ENCODE peak calls at places on chromosome 11, in ten cellular contexts. T, L, G, M, D, R, X, B, J and K are unnamed samples.

GRCh38 chr11:117999354-117999993 is 13.3 kb downstream of the IL10RA start:
- DNase-seq in J (no peak), L (no peak), R (no peak), G (no peak), D (no peak), X (no peak), M (no peak), T (peak; percentile 53), B (no peak), K (no peak)

GRCh38 chr11:69209421-69209820 is 53.7 kb downstream of the SMIM38 start:
- DNase-seq in T (no peak), R (peak; percentile 20), L (no peak), M (no peak), J (peak; percentile 47), G (no peak), D (no peak), X (no peak), B (no peak), K (no peak)

GRCh38 chr11:46326813-46327416 is 20.3 kb upstream of the DGKZ start:
- DNase-seq in M (no peak), D (no peak), R (no peak), T (no peak), B (no peak), X (no peak), L (no peak), J (no peak), G (no peak), K (no peak)

GRCh38 chr11:60905551-60906113 is 753 bp downstream of the PRPF19 start:
- DNase-seq in G (no peak), B (no peak), M (no peak), D (peak; percentile 33), J (peak; percentile 58), T (no peak), L (no peak), R (peak; percentile 71), X (no peak), K (no peak)

GRCh38 chr11:133821776-133822175 is 23.5 kb downstream of the SPATA19 start:
- DNase-seq in T (no peak), D (peak; percentile 2), L (peak; percentile 45), B (peak; percentile 56), M (no peak), G (peak; percentile 78), X (peak; percentile 77), R (no peak), J (no peak), K (peak; percentile 41)

GRCh38 chr11:127074151-127074761 is 73.7 kb upstream of the KIRREL3 start:
- DNase-seq in X (no peak), B (no peak), M (no peak), D (peak; percentile 6), G (no peak), L (no peak), T (no peak), R (peak; percentile 37), J (no peak), K (no peak)

GRCh38 chr11:35951659-35952058 is 7.8 kb downstream of the LDLRAD3 start:
- DNase-seq in B (no peak), L (no peak), T (no peak), D (peak; percentile 9), R (no peak), G (no peak), X (no peak), J (no peak), M (no peak), K (no peak)

GRCh38 chr11:49995559-49995958 is 13.2 kb upstream of the OR4C12 start:
- DNase-seq in R (peak; percentile 58), D (peak; percentile 28), L (peak; percentile 47), X (no peak), T (no peak), G (peak; percentile 52), B (peak; percentile 50), J (no peak), M (no peak), K (no peak)

GRCh38 chr11:12862761-12863469 is 146.2 kb upstream of the RASSF10 start:
- DNase-seq in B (no peak), R (no peak), M (no peak), L (no peak), J (peak; percentile 82), X (peak; percentile 79), D (peak; percentile 91), T (no peak), G (peak; percentile 57), K (peak; percentile 26)

GRCh38 chr11:73273246-73273890 is 1.2 kb downstream of the P2RY6 start:
- DNase-seq in J (peak; percentile 56), G (no peak), X (no peak), M (no peak), T (peak; percentile 7), B (no peak), R (no peak), D (no peak), L (no peak), K (no peak)
- H3K4me1 ChIP-seq in J (no peaks in the 10 kb centered on the region), G (peaks cover 4% of the 10 kb centered on the region), X (no peaks in the 10 kb centered on the region), M (peaks cover 9% of the 10 kb centered on the region), T (no peaks in the 10 kb centered on the region), B (peaks cover 9% of the 10 kb centered on the region), R (peaks cover 64% of the 10 kb centered on the region), D (no peaks in the 10 kb centered on the region), L (peaks cover 13% of the 10 kb centered on the region), K (peaks cover 30% of the 10 kb centered on the region)

GRCh38 chr11:10728779-10729472 is 22.1 kb upstream of the CTR9 start:
- DNase-seq in D (peak; percentile 40), T (no peak), B (no peak), M (no peak), R (no peak), G (peak; percentile 67), X (no peak), J (no peak), L (no peak), K (no peak)
- H3K4me3 ChIP-seq in D (peak overlapping the region; percentile 53), T (no peak overlapping the region), B (no peak overlapping the region), M (no peak overlapping the region), R (no peak overlapping the region), G (peak overlapping the region; percentile 63), X (no peak overlapping the region), J (no peak overlapping the region), L (no peak overlapping the region), K (no peak overlapping the region)

GRCh38 chr11:8383227-8383626 is 119.5 kb upstream of the LMO1 start:
- DNase-seq in X (no peak), G (no peak), L (no peak), D (no peak), M (no peak), T (no peak), B (no peak), J (no peak), R (no peak), K (no peak)
- H3K4me1 ChIP-seq in X (no peaks in the 10 kb centered on the region), G (peaks cover 4% of the 10 kb centered on the region), L (no peaks in the 10 kb centered on the region), D (no peaks in the 10 kb centered on the region), M (no peaks in the 10 kb centered on the region), T (no peaks in the 10 kb centered on the region), B (no peaks in the 10 kb centered on the region), J (no peaks in the 10 kb centered on the region), R (no peaks in the 10 kb centered on the region), K (no peaks in the 10 kb centered on the region)

GRCh38 chr11:64342869-64343739 is 3.1 kb downstream of the CCDC88B start:
- DNase-seq in R (no peak), J (no peak), M (no peak), X (peak; percentile 38), D (no peak), B (no peak), L (no peak), G (no peak), T (no peak), K (no peak)
- H3K4me3 ChIP-seq in R (peak overlapping the region; percentile 49), J (peak overlapping the region; percentile 35), M (no peak overlapping the region), X (peak overlapping the region; percentile 12), D (no peak overlapping the region), B (no peak overlapping the region), L (peak overlapping the region; percentile 39), G (peak overlapping the region; percentile 35), T (peak overlapping the region; percentile 31), K (peak overlapping the region; percentile 61)

GRCh38 chr11:57464343-57465181 is 4.2 kb downstream of the RTN4RL2 start:
- DNase-seq in B (no peak), M (no peak), J (no peak), L (no peak), X (no peak), D (no peak), G (no peak), R (no peak), T (no peak), K (no peak)
- H3K4me1 ChIP-seq in B (peaks cover 5% of the 10 kb centered on the region), M (peaks cover 15% of the 10 kb centered on the region), J (peaks cover 16% of the 10 kb centered on the region), L (peaks cover 17% of the 10 kb centered on the region), X (no peaks in the 10 kb centered on the region), D (no peaks in the 10 kb centered on the region), G (peaks cover 13% of the 10 kb centered on the region), R (peaks cover 6% of the 10 kb centered on the region), T (peaks cover 20% of the 10 kb centered on the region), K (peaks cover 15% of the 10 kb centered on the region)

GRCh38 chr11:44305643-44306468 is 4.1 kb downstream of the ALX4 start:
- DNase-seq in L (no peak), X (no peak), D (no peak), J (no peak), R (no peak), T (peak; percentile 58), M (no peak), B (peak; percentile 38), G (no peak), K (no peak)
- H3K4me3 ChIP-seq in L (peak overlapping the region; percentile 54), X (peak overlapping the region; percentile 63), D (peak overlapping the region; percentile 42), J (peak overlapping the region; percentile 46), R (no peak overlapping the region), T (peak overlapping the region; percentile 48), M (peak overlapping the region; percentile 27), B (peak overlapping the region; percentile 30), G (no peak overlapping the region), K (peak overlapping the region; percentile 66)

DNA sequence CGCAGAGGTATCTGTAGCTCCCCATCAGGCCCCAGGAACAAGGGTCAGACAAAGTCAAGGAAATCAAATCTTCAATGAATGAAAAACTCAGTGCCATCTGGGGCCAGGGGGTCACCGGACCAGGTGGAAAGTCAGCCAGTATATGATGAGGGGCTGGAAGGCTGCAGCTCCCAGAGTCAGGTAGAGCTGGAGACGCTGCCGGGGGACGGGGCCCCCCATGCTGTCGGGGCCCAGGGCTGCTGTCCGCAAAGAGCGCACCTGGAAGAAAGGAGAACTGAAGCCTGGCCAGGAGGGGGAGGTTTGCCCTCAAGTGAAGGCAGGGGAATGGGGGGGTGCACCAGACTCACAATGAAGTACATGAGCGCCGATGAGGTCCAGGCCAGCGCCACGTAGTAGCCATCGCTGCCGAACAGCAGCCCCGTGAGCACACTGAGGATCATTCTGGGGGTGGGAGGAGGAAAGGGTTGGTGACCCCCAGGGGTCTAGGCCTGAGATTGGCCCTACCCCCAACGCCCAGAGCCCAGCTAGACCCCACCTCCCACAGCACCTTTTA is 4.3 kb downstream of the YIF1A start:
- DNase-seq in G (no peak), X (no peak), J (no peak), T (no peak), D (no peak), R (no peak), L (no peak), B (no peak), M (no peak), K (no peak)
- H3K4me1 ChIP-seq in G (no peaks in the 10 kb centered on the region), X (peaks cover 4% of the 10 kb centered on the region), J (peaks cover 42% of the 10 kb centered on the region), T (peaks cover 30% of the 10 kb centered on the region), D (peaks cover 6% of the 10 kb centered on the region), R (peaks cover 8% of the 10 kb centered on the region), L (peaks cover 19% of the 10 kb centered on the region), B (peaks cover 9% of the 10 kb centered on the region), M (peaks cover 13% of the 10 kb centered on the region), K (peaks cover 49% of the 10 kb centered on the region)